ENCODE peak calls at places on chromosomes 7 and 10, in four cellular contexts. One of them, this sample, is unnamed.
A peak's percentile ranks its signal among the peaks of the same experiment; 100 is the strongest.

GRCh38 chr10:11547111-11547625 is 64.3 kb downstream of the USP6NL start:
- DNase-seq in AG10803: peak; percentile 72
- DNase-seq in HepG2: peak; percentile 55
- DNase-seq in cardiac muscle cell: peak; percentile 29
- DNase-seq in this sample: peak; percentile 33

GRCh38 chr7:139820089-139820488 is 9.0 kb upstream of the TBXAS1 start:
- DNase-seq in cardiac muscle cell: no peak
- DNase-seq in AG10803: no peak
- DNase-seq in HepG2: no peak
- DNase-seq in this sample: no peak

GRCh38 chr7:80054356-80054755 is 80.3 kb upstream of the GNAI1 start:
- DNase-seq in cardiac muscle cell: peak; percentile 13
- DNase-seq in HepG2: no peak
- DNase-seq in AG10803: peak; percentile 69
- DNase-seq in this sample: no peak

GRCh38 chr10:4623757-4624420 is 202.1 kb upstream of the AKR1E2 start:
- DNase-seq in AG10803: peak; percentile 44
- DNase-seq in HepG2: no peak
- DNase-seq in cardiac muscle cell: no peak
- DNase-seq in this sample: no peak

GRCh38 chr7:32479574-32480200 is 10.5 kb downstream of the LSM5 start:
- DNase-seq in HepG2: peak; percentile 54
- DNase-seq in cardiac muscle cell: peak; percentile 76
- DNase-seq in AG10803: peak; percentile 65
- DNase-seq in this sample: no peak

GRCh38 chr10:49831352-49832040 is 69.4 kb upstream of the OGDHL start:
- DNase-seq in HepG2: no peak
- DNase-seq in cardiac muscle cell: peak; percentile 18
- DNase-seq in AG10803: peak; percentile 48
- DNase-seq in this sample: no peak

GRCh38 chr7:50812847-50813475 is 30.3 kb upstream of the GRB10 start:
- DNase-seq in HepG2: peak; percentile 28
- DNase-seq in AG10803: peak; percentile 73
- DNase-seq in cardiac muscle cell: peak; percentile 79
- DNase-seq in this sample: peak; percentile 63

GRCh38 chr7:55086413-55087201 is 67.8 kb downstream of the EGFR start:
- DNase-seq in HepG2: peak; percentile 72
- DNase-seq in AG10803: peak; percentile 81
- DNase-seq in cardiac muscle cell: peak; percentile 83
- DNase-seq in this sample: no peak

GRCh38 chr7:10181996-10182395 is 791.7 kb upstream of the PHF14 start:
- DNase-seq in AG10803: no peak
- DNase-seq in cardiac muscle cell: no peak
- DNase-seq in HepG2: no peak
- DNase-seq in this sample: no peak

GRCh38 chr7:132436121-132436520 is 140.1 kb downstream of the PLXNA4 start:
- DNase-seq in AG10803: no peak
- DNase-seq in HepG2: no peak
- DNase-seq in cardiac muscle cell: no peak
- DNase-seq in this sample: peak; percentile 36

GRCh38 chr10:22386396-22386928 is 41.2 kb downstream of the SPAG6 start:
- DNase-seq in cardiac muscle cell: no peak
- DNase-seq in HepG2: no peak
- DNase-seq in AG10803: no peak
- DNase-seq in this sample: no peak

GRCh38 chr10:110546077-110546476 is 21.4 kb upstream of the SMC3 start:
- DNase-seq in AG10803: peak; percentile 10
- DNase-seq in cardiac muscle cell: peak; percentile 24
- DNase-seq in HepG2: no peak
- DNase-seq in this sample: no peak

GRCh38 chr7:50792342-50793114 is 9.8 kb upstream of the GRB10 start:
- DNase-seq in cardiac muscle cell: peak; percentile 76
- DNase-seq in AG10803: peak; percentile 49
- DNase-seq in HepG2: no peak
- DNase-seq in this sample: no peak

GRCh38 chr7:46558482-46559193 is 637.6 kb upstream of the IGFBP3 start:
- DNase-seq in AG10803: peak; percentile 76
- DNase-seq in HepG2: no peak
- DNase-seq in cardiac muscle cell: peak; percentile 48
- DNase-seq in this sample: no peak

GRCh38 chr7:83541187-83541960 is 107.6 kb downstream of the SEMA3E start:
- DNase-seq in AG10803: no peak
- DNase-seq in HepG2: no peak
- DNase-seq in cardiac muscle cell: no peak
- DNase-seq in this sample: no peak

GRCh38 chr7:41287559-41288335 is 415.1 kb downstream of the INHBA start:
- DNase-seq in HepG2: no peak
- DNase-seq in AG10803: peak; percentile 17
- DNase-seq in cardiac muscle cell: peak; percentile 6
- DNase-seq in this sample: no peak

GRCh38 chr7:2872296-2872874 is 28.3 kb upstream of the GNA12 start:
- DNase-seq in AG10803: peak; percentile 33
- DNase-seq in cardiac muscle cell: no peak
- DNase-seq in HepG2: no peak
- DNase-seq in this sample: no peak

GRCh38 chr10:10778959-10779358 is 238.7 kb upstream of the CELF2 start:
- DNase-seq in AG10803: peak; percentile 17
- DNase-seq in HepG2: no peak
- DNase-seq in cardiac muscle cell: no peak
- DNase-seq in this sample: no peak

GRCh38 chr7:152479595-152479994 is 43.8 kb upstream of the KMT2C start:
- DNase-seq in HepG2: no peak
- DNase-seq in cardiac muscle cell: no peak
- DNase-seq in AG10803: no peak
- DNase-seq in this sample: no peak

GRCh38 chr7:68203246-68203645 is 1206.6 kb downstream of the TYW1 start:
- DNase-seq in AG10803: no peak
- DNase-seq in HepG2: no peak
- DNase-seq in cardiac muscle cell: no peak
- DNase-seq in this sample: no peak

GRCh38 chr7:732094-732541 is 5.0 kb upstream of the PRKAR1B start:
- DNase-seq in AG10803: no peak
- DNase-seq in HepG2: peak; percentile 86
- DNase-seq in cardiac muscle cell: no peak
- DNase-seq in this sample: no peak

GRCh38 chr7:46011501-46011900 is 90.4 kb upstream of the IGFBP3 start:
- DNase-seq in AG10803: no peak
- DNase-seq in HepG2: no peak
- DNase-seq in cardiac muscle cell: no peak
- DNase-seq in this sample: no peak

GRCh38 chr7:83684928-83685327 is 36.0 kb upstream of the SEMA3E start:
- DNase-seq in HepG2: no peak
- DNase-seq in cardiac muscle cell: no peak
- DNase-seq in AG10803: no peak
- DNase-seq in this sample: no peak

GRCh38 chr10:1290071-1290471 is 233.9 kb downstream of the WDR37 start:
- DNase-seq in cardiac muscle cell: no peak
- DNase-seq in AG10803: no peak
- DNase-seq in HepG2: no peak
- DNase-seq in this sample: no peak

GRCh38 chr10:34286136-34286739 is 528.9 kb downstream of the PARD3 start:
- DNase-seq in HepG2: no peak
- DNase-seq in cardiac muscle cell: peak; percentile 19
- DNase-seq in AG10803: peak; percentile 48
- DNase-seq in this sample: no peak

GRCh38 chr10:44752451-44753441 is 158.4 kb upstream of the TMEM72 start:
- DNase-seq in HepG2: no peak
- DNase-seq in AG10803: peak; percentile 93
- DNase-seq in cardiac muscle cell: peak; percentile 78
- DNase-seq in this sample: peak; percentile 100

GRCh38 chr10:86393401-86393800 is 26.8 kb upstream of the GRID1 start:
- DNase-seq in AG10803: no peak
- DNase-seq in cardiac muscle cell: no peak
- DNase-seq in HepG2: no peak
- DNase-seq in this sample: no peak

GRCh38 chr7:130124711-130125110 is 54.4 kb downstream of the KLHDC10 start:
- DNase-seq in AG10803: no peak
- DNase-seq in cardiac muscle cell: no peak
- DNase-seq in HepG2: no peak
- DNase-seq in this sample: no peak

GRCh38 chr10:122510326-122510725 is 49.0 kb downstream of the HTRA1 start:
- DNase-seq in cardiac muscle cell: peak; percentile 36
- DNase-seq in AG10803: no peak
- DNase-seq in HepG2: no peak
- DNase-seq in this sample: no peak

GRCh38 chr7:55165176-55165861 is 146.5 kb downstream of the EGFR start:
- DNase-seq in cardiac muscle cell: no peak
- DNase-seq in HepG2: no peak
- DNase-seq in AG10803: no peak
- DNase-seq in this sample: no peak

GRCh38 chr7:99102809-99103690 is 40.9 kb downstream of the SMURF1 start:
- DNase-seq in HepG2: no peak
- DNase-seq in AG10803: peak; percentile 65
- DNase-seq in cardiac muscle cell: no peak
- DNase-seq in this sample: no peak

GRCh38 chr7:51244053-51244452 is 72.6 kb downstream of the COBL start:
- DNase-seq in cardiac muscle cell: no peak
- DNase-seq in HepG2: no peak
- DNase-seq in AG10803: no peak
- DNase-seq in this sample: no peak

GRCh38 chr10:12405342-12406320 is 56.3 kb downstream of the CAMK1D start:
- DNase-seq in AG10803: no peak
- DNase-seq in HepG2: no peak
- DNase-seq in cardiac muscle cell: no peak
- DNase-seq in this sample: peak; percentile 92

GRCh38 chr10:1137499-1138163 is 81.4 kb downstream of the WDR37 start:
- DNase-seq in cardiac muscle cell: no peak
- DNase-seq in HepG2: no peak
- DNase-seq in AG10803: no peak
- DNase-seq in this sample: no peak

GRCh38 chr7:117808273-117808868 is 64.9 kb downstream of the CTTNBP2 start:
- DNase-seq in HepG2: no peak
- DNase-seq in AG10803: no peak
- DNase-seq in cardiac muscle cell: no peak
- DNase-seq in this sample: no peak

GRCh38 chr10:72331575-72332422 is 22.9 kb downstream of the DNAJB12 start:
- DNase-seq in cardiac muscle cell: peak; percentile 93
- DNase-seq in HepG2: peak; percentile 91
- DNase-seq in AG10803: peak; percentile 45
- DNase-seq in this sample: peak; percentile 98

GRCh38 chr7:155270876-155271275 is 26.8 kb upstream of the INSIG1 start:
- DNase-seq in HepG2: no peak
- DNase-seq in AG10803: no peak
- DNase-seq in cardiac muscle cell: no peak
- DNase-seq in this sample: no peak

DNA sequence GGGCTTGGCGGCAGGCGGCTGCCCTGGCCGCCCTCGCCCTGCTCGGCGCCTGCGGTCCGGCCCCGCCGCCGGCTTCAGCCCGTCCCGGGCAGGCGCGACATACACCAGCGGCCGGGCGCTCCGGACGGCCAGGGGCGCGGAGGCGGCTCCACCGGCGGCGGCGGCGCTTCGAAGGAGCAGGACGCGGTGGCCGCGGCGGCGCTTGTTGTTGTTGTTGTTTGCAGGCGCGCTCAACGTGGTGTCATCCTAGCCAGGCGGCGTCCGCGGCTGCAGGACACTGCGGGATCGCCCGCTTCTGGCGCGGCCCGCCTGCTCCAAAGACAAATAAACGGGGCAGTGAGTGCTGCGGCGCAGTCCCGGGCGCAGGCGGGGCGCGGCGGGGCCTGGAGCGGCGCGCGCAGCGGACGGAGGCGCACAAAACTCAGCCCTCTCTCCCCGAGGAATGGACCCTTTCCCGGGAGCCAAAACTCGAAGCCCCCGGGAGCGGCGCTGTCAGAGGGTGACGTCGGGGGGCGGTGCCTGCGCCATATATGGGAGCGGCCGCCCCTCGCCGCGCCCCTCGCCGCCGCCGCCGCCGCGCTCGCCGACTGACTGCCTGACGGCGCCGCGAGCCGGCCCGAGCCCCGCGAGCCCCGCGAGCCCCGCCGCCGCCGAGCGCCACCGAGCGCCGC is at the start of gene EBF3:
- DNase-seq in cardiac muscle cell: peak; percentile 94
- DNase-seq in HepG2: no peak
- DNase-seq in AG10803: peak; percentile 75
- DNase-seq in this sample: no peak
- H3K4me3 ChIP-seq in cardiac muscle cell: peak within 1 kb of the TSS; percentile 33
- H3K4me3 ChIP-seq in HepG2: peak within 1 kb of the TSS; percentile 37
- H3K4me3 ChIP-seq in AG10803: peak within 1 kb of the TSS; percentile 63
- H3K4me3 ChIP-seq in this sample: peak within 1 kb of the TSS; percentile 51

DNA sequence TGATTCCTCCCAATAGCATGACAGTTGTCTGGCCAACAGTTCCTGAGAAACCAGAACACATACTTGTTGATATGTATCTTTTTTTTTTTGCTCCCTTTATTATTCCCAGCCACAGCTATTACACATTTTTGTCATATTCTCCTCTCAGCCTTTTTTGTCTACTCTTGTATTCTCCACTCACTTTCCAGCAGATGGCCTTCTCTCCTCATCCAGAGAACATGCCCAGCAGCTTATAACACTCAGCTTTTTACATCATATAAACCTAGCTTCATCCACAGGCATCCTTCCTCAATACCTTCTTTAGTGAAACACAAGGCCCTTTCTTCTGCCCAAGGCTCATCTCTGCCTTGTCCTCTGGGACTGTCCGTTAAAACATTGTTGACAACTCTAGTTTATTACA is 101.7 kb downstream of the ORC5 start:
- DNase-seq in AG10803: peak; percentile 22
- DNase-seq in cardiac muscle cell: peak; percentile 31
- DNase-seq in HepG2: peak; percentile 27
- DNase-seq in this sample: no peak
- TF ChIP-seq CTCF in AG10803: peak; percentile 26
- TF ChIP-seq CTCF in cardiac muscle cell: peak; percentile 16
- TF ChIP-seq CTCF in HepG2: peak; percentile 46
- TF ChIP-seq CTCF in this sample: peak; percentile 55

GRCh38 chr10:20372748-20373147 is 524.4 kb downstream of the NEBL start:
- DNase-seq in HepG2: no peak
- DNase-seq in cardiac muscle cell: no peak
- DNase-seq in AG10803: no peak
- DNase-seq in this sample: no peak

GRCh38 chr10:20369863-20370736 is 527.0 kb downstream of the NEBL start:
- DNase-seq in AG10803: no peak
- DNase-seq in cardiac muscle cell: no peak
- DNase-seq in HepG2: no peak
- DNase-seq in this sample: peak; percentile 1
- H3K4me3 ChIP-seq in AG10803: no peak overlapping the region
- H3K4me3 ChIP-seq in cardiac muscle cell: no peak overlapping the region
- H3K4me3 ChIP-seq in HepG2: no peak overlapping the region
- H3K4me3 ChIP-seq in this sample: no peak overlapping the region

GRCh38 chr7:100951172-100951571 is 1.8 kb downstream of the MUC3A start:
- DNase-seq in cardiac muscle cell: no peak
- DNase-seq in HepG2: no peak
- DNase-seq in AG10803: no peak
- DNase-seq in this sample: no peak
- TF ChIP-seq CTCF in cardiac muscle cell: no peak
- TF ChIP-seq CTCF in HepG2: no peak
- TF ChIP-seq CTCF in AG10803: no peak
- TF ChIP-seq CTCF in this sample: no peak

GRCh38 chr10:132540456-132540855 is 2.9 kb downstream of the INPP5A start:
- DNase-seq in AG10803: peak; percentile 47
- DNase-seq in HepG2: no peak
- DNase-seq in cardiac muscle cell: peak; percentile 44
- DNase-seq in this sample: no peak
- H3K4me3 ChIP-seq in AG10803: peak overlapping the region; percentile 75
- H3K4me3 ChIP-seq in HepG2: no peak overlapping the region
- H3K4me3 ChIP-seq in cardiac muscle cell: peak overlapping the region; percentile 1
- H3K4me3 ChIP-seq in this sample: no peak overlapping the region

This sample was measured in LNCaP clone FGC.